ENCODE peak calls at places on chromosomes 4 and X, in seven cellular contexts. One of them, this sample, is unnamed. For H3K4me1, the result is how much of the 10 kb centered on the place peaks cover.

GRCh38 chr4:64682946-64683345 is 273.7 kb upstream of the TECRL start:
- DNase-seq in Peyer's patch: no peak
- DNase-seq in H1: no peak
- DNase-seq in lower lobe of right lung: no peak
- DNase-seq in GM23248: no peak
- DNase-seq in pancreas: no peak
- DNase-seq in CD8-positive, alpha-beta T cell: no peak
- DNase-seq in this sample: no peak

GRCh38 chr4:123418486-123418931 is 21.9 kb downstream of the SPRY1 start:
- DNase-seq in Peyer's patch: no peak
- DNase-seq in H1: no peak
- DNase-seq in lower lobe of right lung: no peak
- DNase-seq in GM23248: peak
- DNase-seq in pancreas: no peak
- DNase-seq in CD8-positive, alpha-beta T cell: no peak
- DNase-seq in this sample: peak

GRCh38 chr4:156999175-156999517 is 27.5 kb upstream of the PDGFC start:
- DNase-seq in Peyer's patch: no peak
- DNase-seq in H1: no peak
- DNase-seq in lower lobe of right lung: no peak
- DNase-seq in GM23248: peak
- DNase-seq in pancreas: peak
- DNase-seq in CD8-positive, alpha-beta T cell: no peak
- DNase-seq in this sample: peak

GRCh38 chr4:7872264-7872771 is 67.3 kb downstream of the AFAP1 start:
- DNase-seq in Peyer's patch: no peak
- DNase-seq in H1: no peak
- DNase-seq in lower lobe of right lung: no peak
- DNase-seq in GM23248: peak
- DNase-seq in pancreas: peak
- DNase-seq in CD8-positive, alpha-beta T cell: no peak
- DNase-seq in this sample: peak

GRCh38 chrX:70970482-70970999 is 39.6 kb upstream of the SLC7A3 start:
- DNase-seq in Peyer's patch: no peak
- DNase-seq in H1: no peak
- DNase-seq in lower lobe of right lung: no peak
- DNase-seq in GM23248: peak
- DNase-seq in pancreas: no peak
- DNase-seq in CD8-positive, alpha-beta T cell: no peak
- DNase-seq in this sample: peak

GRCh38 chrX:134737061-134737460 is 78.8 kb upstream of the PLAC1 start:
- DNase-seq in Peyer's patch: no peak
- DNase-seq in H1: no peak
- DNase-seq in lower lobe of right lung: no peak
- DNase-seq in GM23248: peak
- DNase-seq in pancreas: no peak
- DNase-seq in CD8-positive, alpha-beta T cell: no peak
- DNase-seq in this sample: peak

GRCh38 chr4:14596437-14596836 is 405.8 kb upstream of the CPEB2 start:
- DNase-seq in Peyer's patch: no peak
- DNase-seq in H1: no peak
- DNase-seq in lower lobe of right lung: no peak
- DNase-seq in GM23248: no peak
- DNase-seq in pancreas: no peak
- DNase-seq in CD8-positive, alpha-beta T cell: no peak
- DNase-seq in this sample: no peak

GRCh38 chr4:116866116-116866515 is 219.3 kb downstream of the TRAM1L1 start:
- DNase-seq in Peyer's patch: no peak
- DNase-seq in H1: no peak
- DNase-seq in lower lobe of right lung: no peak
- DNase-seq in GM23248: no peak
- DNase-seq in pancreas: no peak
- DNase-seq in CD8-positive, alpha-beta T cell: no peak
- DNase-seq in this sample: peak

GRCh38 chr4:1448589-1449420 is 42.6 kb upstream of the NKX1-1 start:
- DNase-seq in Peyer's patch: no peak
- DNase-seq in H1: peak
- DNase-seq in lower lobe of right lung: peak
- DNase-seq in GM23248: no peak
- DNase-seq in pancreas: peak
- DNase-seq in CD8-positive, alpha-beta T cell: no peak
- DNase-seq in this sample: peak

GRCh38 chr4:120839974-120840751 is 82.4 kb downstream of the PRDM5 start:
- DNase-seq in Peyer's patch: no peak
- DNase-seq in H1: no peak
- DNase-seq in lower lobe of right lung: no peak
- DNase-seq in GM23248: no peak
- DNase-seq in pancreas: no peak
- DNase-seq in CD8-positive, alpha-beta T cell: no peak
- DNase-seq in this sample: no peak

GRCh38 chr4:73593631-73594241 is 26.5 kb downstream of the RASSF6 start:
- DNase-seq in Peyer's patch: no peak
- DNase-seq in H1: no peak
- DNase-seq in lower lobe of right lung: no peak
- DNase-seq in GM23248: peak
- DNase-seq in pancreas: no peak
- DNase-seq in CD8-positive, alpha-beta T cell: no peak
- DNase-seq in this sample: no peak

GRCh38 chr4:138189212-138189611 is 52.9 kb downstream of the SLC7A11 start:
- DNase-seq in Peyer's patch: no peak
- DNase-seq in H1: no peak
- DNase-seq in lower lobe of right lung: no peak
- DNase-seq in GM23248: no peak
- DNase-seq in pancreas: no peak
- DNase-seq in CD8-positive, alpha-beta T cell: no peak
- DNase-seq in this sample: no peak
- H3K4me3 ChIP-seq in Peyer's patch: no peak
- H3K4me3 ChIP-seq in H1: no peak
- H3K4me3 ChIP-seq in lower lobe of right lung: no peak
- H3K4me3 ChIP-seq in GM23248: no peak
- H3K4me3 ChIP-seq in pancreas: no peak
- H3K4me3 ChIP-seq in CD8-positive, alpha-beta T cell: no peak
- H3K4me3 ChIP-seq in this sample: no peak

DNA sequence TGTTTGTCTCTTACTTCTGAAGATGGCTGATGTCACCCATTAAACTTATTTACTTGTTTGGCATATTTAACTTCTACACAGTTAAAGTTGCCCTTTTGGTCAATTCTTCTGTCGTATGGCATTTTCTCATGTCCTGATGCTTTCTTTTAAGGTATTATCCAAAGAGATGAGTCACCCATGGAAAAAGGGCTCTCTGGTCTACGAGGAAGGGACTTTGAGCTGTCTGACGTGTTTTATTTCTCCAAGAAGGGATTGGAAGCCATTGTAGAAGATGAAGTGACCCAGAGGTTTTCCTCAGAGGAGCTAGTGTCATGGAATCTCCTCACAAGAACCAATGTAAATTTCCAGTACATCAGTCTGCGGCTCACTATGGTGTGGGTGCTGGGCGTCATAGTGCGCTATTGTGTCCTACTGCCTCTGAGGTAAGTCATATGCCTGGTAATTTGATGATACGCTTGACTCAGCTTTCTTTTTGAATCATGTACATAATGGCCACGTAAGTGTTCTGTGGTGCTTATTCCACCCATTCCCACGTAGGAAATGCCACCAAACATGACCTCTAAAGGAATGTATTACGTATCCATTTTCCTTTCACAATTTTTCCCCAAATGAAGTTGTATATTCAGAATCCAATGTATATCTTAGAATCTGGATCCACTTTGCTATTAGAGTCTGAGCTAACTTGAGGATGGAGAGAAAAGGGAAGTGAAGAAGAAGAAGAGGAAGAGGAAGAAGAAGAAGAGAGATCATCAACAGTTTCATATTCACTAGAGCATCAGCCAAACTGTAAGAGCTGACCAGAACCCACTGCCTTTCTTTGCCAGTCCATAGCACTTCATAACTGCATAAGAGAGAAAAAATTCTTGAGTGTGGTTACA is 45.7 kb downstream of the GPAT3 start:
- DNase-seq in Peyer's patch: no peak
- DNase-seq in H1: no peak
- DNase-seq in lower lobe of right lung: no peak
- DNase-seq in GM23248: no peak
- DNase-seq in pancreas: no peak
- DNase-seq in CD8-positive, alpha-beta T cell: no peak
- DNase-seq in this sample: no peak
- H3K4me1 ChIP-seq in Peyer's patch: under half
- H3K4me1 ChIP-seq in H1: under half
- H3K4me1 ChIP-seq in lower lobe of right lung: under half
- H3K4me1 ChIP-seq in GM23248: under half
- H3K4me1 ChIP-seq in pancreas: under half
- H3K4me1 ChIP-seq in CD8-positive, alpha-beta T cell: under half
- H3K4me1 ChIP-seq in this sample: under half

GRCh38 chr4:88029556-88029955 is 22.1 kb downstream of the PKD2 start:
- DNase-seq in Peyer's patch: no peak
- DNase-seq in H1: no peak
- DNase-seq in lower lobe of right lung: no peak
- DNase-seq in GM23248: peak
- DNase-seq in pancreas: no peak
- DNase-seq in CD8-positive, alpha-beta T cell: no peak
- DNase-seq in this sample: no peak

GRCh38 chr4:88030565-88031310 is 23.3 kb downstream of the PKD2 start:
- DNase-seq in Peyer's patch: no peak
- DNase-seq in H1: no peak
- DNase-seq in lower lobe of right lung: no peak
- DNase-seq in GM23248: no peak
- DNase-seq in pancreas: no peak
- DNase-seq in CD8-positive, alpha-beta T cell: no peak
- DNase-seq in this sample: no peak

GRCh38 chr4:88027611-88028608 is 20.5 kb downstream of the PKD2 start:
- DNase-seq in Peyer's patch: no peak
- DNase-seq in H1: no peak
- DNase-seq in lower lobe of right lung: no peak
- DNase-seq in GM23248: peak
- DNase-seq in pancreas: no peak
- DNase-seq in CD8-positive, alpha-beta T cell: no peak
- DNase-seq in this sample: peak

GRCh38 chr4:88033309-88033708 is 25.9 kb downstream of the PKD2 start:
- DNase-seq in Peyer's patch: no peak
- DNase-seq in H1: no peak
- DNase-seq in lower lobe of right lung: no peak
- DNase-seq in GM23248: peak
- DNase-seq in pancreas: no peak
- DNase-seq in CD8-positive, alpha-beta T cell: no peak
- DNase-seq in this sample: peak

GRCh38 chr4:88028961-88029360 is 21.5 kb downstream of the PKD2 start:
- DNase-seq in Peyer's patch: no peak
- DNase-seq in H1: no peak
- DNase-seq in lower lobe of right lung: no peak
- DNase-seq in GM23248: no peak
- DNase-seq in pancreas: no peak
- DNase-seq in CD8-positive, alpha-beta T cell: no peak
- DNase-seq in this sample: peak
- H3K27ac ChIP-seq in Peyer's patch: no peak
- H3K27ac ChIP-seq in H1: no peak
- H3K27ac ChIP-seq in lower lobe of right lung: no peak
- H3K27ac ChIP-seq in GM23248: peak
- H3K27ac ChIP-seq in pancreas: no peak
- H3K27ac ChIP-seq in CD8-positive, alpha-beta T cell: no peak
- H3K27ac ChIP-seq in this sample: peak

GRCh38 chrX:1506916-1507315 is 30.1 kb downstream of the P2RY8 start:
- DNase-seq in Peyer's patch: no peak
- DNase-seq in H1: no peak
- DNase-seq in lower lobe of right lung: no peak
- DNase-seq in GM23248: no peak
- DNase-seq in pancreas: no peak
- DNase-seq in CD8-positive, alpha-beta T cell: no peak
- DNase-seq in this sample: no peak

GRCh38 chrX:1502241-1502640 is 34.7 kb downstream of the P2RY8 start:
- DNase-seq in Peyer's patch: no peak
- DNase-seq in H1: no peak
- DNase-seq in lower lobe of right lung: no peak
- DNase-seq in GM23248: no peak
- DNase-seq in pancreas: no peak
- DNase-seq in CD8-positive, alpha-beta T cell: no peak
- DNase-seq in this sample: no peak

GRCh38 chrX:1507511-1508463 is 29.2 kb downstream of the P2RY8 start:
- DNase-seq in Peyer's patch: no peak
- DNase-seq in H1: no peak
- DNase-seq in lower lobe of right lung: peak
- DNase-seq in GM23248: no peak
- DNase-seq in pancreas: no peak
- DNase-seq in CD8-positive, alpha-beta T cell: peak
- DNase-seq in this sample: no peak

GRCh38 chrX:1500701-1501624 is 36.0 kb downstream of the P2RY8 start:
- DNase-seq in Peyer's patch: no peak
- DNase-seq in H1: peak
- DNase-seq in lower lobe of right lung: no peak
- DNase-seq in GM23248: no peak
- DNase-seq in pancreas: no peak
- DNase-seq in CD8-positive, alpha-beta T cell: no peak
- DNase-seq in this sample: no peak

GRCh38 chrX:1502853-1503252 is 34.1 kb downstream of the P2RY8 start:
- DNase-seq in Peyer's patch: no peak
- DNase-seq in H1: no peak
- DNase-seq in lower lobe of right lung: no peak
- DNase-seq in GM23248: no peak
- DNase-seq in pancreas: no peak
- DNase-seq in CD8-positive, alpha-beta T cell: no peak
- DNase-seq in this sample: no peak
- H3K4me3 ChIP-seq in Peyer's patch: no peak
- H3K4me3 ChIP-seq in H1: no peak
- H3K4me3 ChIP-seq in lower lobe of right lung: no peak
- H3K4me3 ChIP-seq in GM23248: no peak
- H3K4me3 ChIP-seq in pancreas: no peak
- H3K4me3 ChIP-seq in CD8-positive, alpha-beta T cell: no peak
- H3K4me3 ChIP-seq in this sample: no peak

DNA sequence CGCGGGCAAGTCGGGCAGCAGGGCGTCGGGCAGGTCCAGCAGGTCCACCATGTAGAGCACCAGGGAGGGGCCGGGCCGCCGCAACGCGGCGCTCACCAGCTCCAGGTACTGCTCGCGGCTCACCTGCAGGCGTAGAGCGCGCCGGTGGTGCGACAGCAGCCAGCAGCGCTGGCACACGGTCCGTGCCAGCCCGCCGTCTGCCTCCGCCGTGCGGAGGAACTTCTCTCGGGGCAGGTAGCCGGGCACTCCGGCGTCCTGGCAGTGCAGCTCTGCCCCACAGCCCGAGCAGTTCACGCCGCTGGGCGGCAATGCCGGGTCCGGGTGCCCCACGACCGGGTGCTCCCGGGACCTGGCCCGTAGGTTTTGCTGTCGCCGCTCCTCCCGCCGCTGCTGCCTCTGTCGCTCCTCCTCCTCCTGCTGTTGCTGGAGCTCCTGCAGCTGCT is 507 bp downstream of the NOA1 start:
- DNase-seq in Peyer's patch: peak
- DNase-seq in H1: peak
- DNase-seq in lower lobe of right lung: peak
- DNase-seq in GM23248: peak
- DNase-seq in pancreas: peak
- DNase-seq in CD8-positive, alpha-beta T cell: peak
- DNase-seq in this sample: no peak
- H3K4me1 ChIP-seq in Peyer's patch: under half
- H3K4me1 ChIP-seq in H1: under half
- H3K4me1 ChIP-seq in lower lobe of right lung: under half
- H3K4me1 ChIP-seq in GM23248: under half
- H3K4me1 ChIP-seq in pancreas: under half
- H3K4me1 ChIP-seq in CD8-positive, alpha-beta T cell: under half
- H3K4me1 ChIP-seq in this sample: under half

DNA sequence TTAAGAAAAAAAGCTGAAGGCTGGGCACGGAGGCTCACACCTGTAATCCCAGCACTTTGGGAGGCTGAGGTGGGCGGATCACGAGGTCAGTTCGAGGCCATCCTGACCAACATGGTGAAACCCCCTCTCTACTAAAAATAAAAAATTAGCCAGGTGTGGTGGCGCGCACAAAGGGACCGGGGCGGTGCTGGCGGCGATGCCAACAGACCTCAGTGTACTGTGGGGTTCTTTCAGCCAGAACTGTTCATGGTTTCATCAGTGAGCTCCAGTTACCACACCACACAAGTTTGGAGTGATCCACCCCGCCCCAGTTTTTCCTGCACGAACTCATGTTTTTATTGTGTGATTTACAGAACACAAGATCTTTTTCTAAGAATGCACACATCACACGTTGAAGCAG is 21.2 kb upstream of the IRAK1 start:
- DNase-seq in Peyer's patch: no peak
- DNase-seq in H1: no peak
- DNase-seq in lower lobe of right lung: no peak
- DNase-seq in GM23248: no peak
- DNase-seq in pancreas: no peak
- DNase-seq in CD8-positive, alpha-beta T cell: no peak
- DNase-seq in this sample: no peak
- H3K27ac ChIP-seq in Peyer's patch: peak
- H3K27ac ChIP-seq in H1: no peak
- H3K27ac ChIP-seq in lower lobe of right lung: peak
- H3K27ac ChIP-seq in GM23248: peak
- H3K27ac ChIP-seq in pancreas: no peak
- H3K27ac ChIP-seq in CD8-positive, alpha-beta T cell: no peak
- H3K27ac ChIP-seq in this sample: no peak